ENCODE peak calls at places on chromosomes 7 and 10, in five cellular contexts. O, E, W, Q and Z are unnamed samples. For H3K4me1, H3K36me3 and H3K9me3, the result is how much of the 10 kb centered on the place peaks cover.

GRCh38 chr7:142864980-142865747 is 10.3 kb downstream of the EPHB6 start:
- DNase-seq in Q (peak), E (no peak), W (peak), O (no peak), Z (peak)

GRCh38 chr7:150402671-150403321 is 23.7 kb downstream of the ZNF775 start:
- DNase-seq in O (no peak), E (no peak), W (peak), Q (no peak), Z (no peak)

GRCh38 chr10:70358446-70358845 is 24.0 kb downstream of the LRRC20 start:
- DNase-seq in O (no peak), E (no peak), W (no peak), Q (no peak), Z (no peak)

GRCh38 chr7:157271991-157272324 is 64.8 kb upstream of the DNAJB6 start:
- DNase-seq in Q (peak), O (peak), E (peak), W (no peak), Z (no peak)

GRCh38 chr7:44534501-44534900 is 6.6 kb downstream of the NPC1L1 start:
- DNase-seq in O (no peak), Q (peak), W (peak), E (no peak), Z (no peak)

GRCh38 chr10:97821308-97822038 is 28.2 kb upstream of the GOLGA7B start:
- DNase-seq in W (peak), O (no peak), Q (no peak), E (no peak), Z (no peak)

GRCh38 chr10:58352956-58353610 is 18.3 kb downstream of the UBE2D1 start:
- DNase-seq in O (no peak), W (no peak), Q (peak), E (no peak), Z (no peak)

GRCh38 chr10:96902762-96903358 is 70.8 kb downstream of the LCOR start:
- DNase-seq in Q (no peak), O (no peak), E (no peak), W (no peak), Z (no peak)

GRCh38 chr10:131929122-131929845 is 28.5 kb downstream of the PPP2R2D start:
- DNase-seq in W (peak), E (no peak), Q (no peak), O (no peak), Z (no peak)

GRCh38 chr7:100866721-100867039 is 507 bp upstream of the TRIP6 start:
- DNase-seq in O (no peak), Q (no peak), W (no peak), E (no peak), Z (no peak)

GRCh38 chr10:21399392-21400015 is 126.0 kb downstream of the SKIDA1 start:
- DNase-seq in W (no peak), O (no peak), Q (peak), E (no peak), Z (no peak)

GRCh38 chr10:129775681-129776080 is 188.4 kb downstream of the EBF3 start:
- DNase-seq in W (peak), Q (no peak), O (no peak), E (peak), Z (no peak)

GRCh38 chr7:95611224-95611623 is 14.9 kb upstream of the PDK4 start:
- DNase-seq in O (no peak), Q (peak), W (no peak), E (no peak), Z (no peak)

GRCh38 chr10:116457480-116457879 is 29.8 kb downstream of the PNLIPRP3 start:
- DNase-seq in W (no peak), O (no peak), E (no peak), Q (no peak), Z (no peak)

GRCh38 chr7:105337529-105337928 is 51.2 kb downstream of the SRPK2 start:
- DNase-seq in O (no peak), Q (no peak), E (peak), W (no peak), Z (no peak)

GRCh38 chr7:1169409-1170368 is 9.7 kb upstream of the ZFAND2A start:
- DNase-seq in E (peak), Q (peak), W (peak), O (peak), Z (peak)

GRCh38 chr7:80443336-80443735 is 68.5 kb downstream of the GNAT3 start:
- DNase-seq in W (no peak), Q (peak), E (no peak), O (no peak), Z (no peak)

GRCh38 chr7:41816111-41816510 is 113.2 kb upstream of the INHBA start:
- DNase-seq in Q (no peak), E (no peak), W (no peak), O (no peak), Z (no peak)

GRCh38 chr7:37901236-37901827 is 15.3 kb downstream of the SFRP4 start:
- DNase-seq in W (no peak), O (no peak), Q (peak), E (no peak), Z (no peak)

GRCh38 chr10:70634011-70634410 is 31.5 kb upstream of the PRF1 start:
- DNase-seq in W (peak), O (no peak), E (no peak), Q (no peak), Z (peak)

GRCh38 chr7:137753067-137753466 is 93.7 kb downstream of the DGKI start:
- DNase-seq in W (peak), O (no peak), Q (no peak), E (no peak), Z (no peak)

GRCh38 chr7:47170516-47170915 is 411.4 kb downstream of the TNS3 start:
- DNase-seq in W (no peak), O (no peak), Q (peak), E (no peak), Z (no peak)

GRCh38 chr10:51030480-51030879 is 43.8 kb upstream of the PRKG1 start:
- DNase-seq in E (no peak), W (no peak), Q (peak), O (no peak), Z (no peak)

GRCh38 chr10:80356563-80356999 is at the start of the genes DYDC1 and DYDC2:
- DNase-seq in W (peak), E (peak), Q (peak), O (no peak), Z (no peak)

GRCh38 chr7:110779313-110779712 is 311.6 kb upstream of the LRRN3 start:
- DNase-seq in Q (no peak), O (no peak), E (no peak), W (no peak), Z (no peak)

GRCh38 chr10:44981172-44982113 is 2.8 kb upstream of the DEPP1 start:
- DNase-seq in W (no peak), Q (peak), O (no peak), E (peak), Z (no peak)

GRCh38 chr10:71771821-71772617 is 1.3 kb downstream of the VSIR start:
- DNase-seq in W (no peak), O (peak), Q (peak), E (peak), Z (no peak)

GRCh38 chr7:108623220-108623619 is 53.5 kb downstream of the DNAJB9 start:
- DNase-seq in O (no peak), E (no peak), Q (no peak), W (no peak), Z (no peak)

GRCh38 chr10:30820282-30820991 is 190.9 kb upstream of the LYZL2 start:
- DNase-seq in O (no peak), E (no peak), W (no peak), Q (peak), Z (no peak)
- H3K4me1 ChIP-seq in O (under half), E (under half), W (under half), Q (under half), Z (under half)

DNA sequence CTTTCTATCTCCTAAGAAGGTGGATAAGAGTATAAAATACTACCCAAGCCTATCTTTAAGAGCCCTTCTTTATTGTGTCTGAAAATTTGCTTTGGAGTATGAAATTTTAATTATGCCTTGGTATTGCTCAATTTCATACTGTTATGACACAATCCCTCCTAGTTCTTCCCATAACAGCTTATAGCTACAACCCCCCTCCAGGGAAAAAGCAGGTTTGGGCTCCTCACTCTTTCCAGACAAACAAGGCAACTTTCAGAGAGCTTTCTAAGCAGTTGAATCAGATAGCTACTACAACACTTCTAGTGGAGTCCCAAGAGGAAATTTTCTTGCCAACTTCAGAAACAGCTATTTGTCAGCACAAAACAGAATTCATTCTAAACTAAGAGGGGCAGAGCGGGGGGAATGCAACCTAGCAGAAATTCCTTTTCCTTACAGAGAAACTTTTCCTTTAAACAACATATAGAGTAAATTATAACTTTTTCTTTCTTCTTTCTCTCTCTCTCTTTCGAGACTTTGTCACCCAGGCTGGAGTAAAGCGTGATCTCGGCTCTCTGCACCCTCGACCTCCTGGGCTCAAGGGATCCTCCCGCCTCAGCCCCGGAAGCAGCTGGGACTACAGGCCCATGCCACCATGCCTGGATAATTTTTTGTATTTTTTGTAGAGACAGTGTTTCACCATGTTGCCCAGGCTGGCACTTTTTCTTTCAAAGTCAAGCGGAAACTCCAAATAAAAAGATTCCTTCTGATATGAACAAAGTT is 26.0 kb upstream of the JMJD1C start:
- DNase-seq in W (no peak), Q (peak), O (peak), E (no peak), Z (no peak)
- H3K36me3 ChIP-seq in W (under half), Q (under half), O (under half), E (under half), Z (under half)

GRCh38 chr7:11950281-11950680 is 118.3 kb upstream of the THSD7A start:
- DNase-seq in Q (no peak), W (no peak), O (no peak), E (no peak), Z (no peak)

GRCh38 chr7:11946794-11947193 is 114.8 kb upstream of the THSD7A start:
- DNase-seq in E (no peak), O (no peak), Q (no peak), W (no peak), Z (no peak)

GRCh38 chr7:11952972-11953371 is 121.0 kb upstream of the THSD7A start:
- DNase-seq in Q (no peak), O (no peak), E (no peak), W (no peak), Z (no peak)

DNA sequence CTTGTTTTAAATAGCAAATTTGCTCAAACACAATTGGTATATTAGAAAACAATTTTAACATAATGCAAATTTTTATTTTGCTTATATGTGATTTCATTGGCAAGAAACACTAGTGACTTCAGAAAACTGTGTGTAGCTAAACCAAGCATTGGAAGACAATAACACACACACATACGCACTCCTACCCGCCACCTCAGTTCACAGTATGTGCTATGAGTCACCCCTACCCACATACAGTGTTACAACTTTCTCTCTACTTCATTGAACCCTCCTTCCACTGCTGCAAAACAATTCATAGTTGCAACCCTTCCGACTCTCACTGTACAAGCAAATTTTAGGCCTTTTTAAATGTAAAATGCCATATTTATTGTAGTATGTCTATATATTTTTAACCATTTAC is 119.9 kb upstream of the THSD7A start:
- DNase-seq in O (no peak), Q (no peak), E (no peak), W (no peak), Z (no peak)
- H3K9me3 ChIP-seq in O (under half), Q (under half), E (under half), W (under half), Z (under half)

DNA sequence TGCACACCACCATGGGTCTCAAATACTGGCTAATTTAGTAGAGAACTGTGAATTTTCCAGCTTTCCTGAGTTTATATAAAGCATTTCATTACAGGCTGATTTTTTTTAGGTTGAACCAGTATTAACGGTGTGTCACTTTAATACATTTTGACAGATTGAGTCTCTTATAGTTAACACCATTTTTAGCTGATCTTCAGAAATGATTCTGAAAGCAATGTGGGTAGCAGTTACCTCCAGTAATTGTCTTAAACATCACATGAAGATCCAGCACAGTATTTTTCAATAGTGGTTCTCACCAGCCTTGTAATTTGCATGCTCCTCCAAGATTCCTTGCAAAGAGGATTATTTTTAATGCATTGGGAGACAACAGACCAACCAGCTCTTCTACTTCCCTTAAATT is 693.6 kb downstream of the PHTF2 start:
- DNase-seq in E (no peak), W (no peak), O (no peak), Q (no peak), Z (no peak)
- H3K4me1 ChIP-seq in E (under half), W (under half), O (under half), Q (under half), Z (under half)